ENCODE peak calls at places on chromosomes 2 and 18, in ten cellular contexts. M is NT2/D1; B is upper lobe of right lung; D is thoracic aorta; U is lower lobe of right lung; Z is CD8-positive, alpha-beta memory T cell; E is fibroblast of lung; H is adrenal gland; Q is A673; N is H1. K is an unnamed sample.

GRCh38 chr18:26652501-26652900 is 104.1 kb upstream of the KCTD1 start:
- DNase-seq in M (no peak), B (no peak), D (no peak), U (no peak), Z (no peak), E (no peak), H (no peak), Q (no peak), N (no peak), K (no peak)

GRCh38 chr2:215693269-215693998 is 257.6 kb upstream of the FN1 start:
- DNase-seq in M (peak; percentile 6), B (no peak), D (no peak), U (no peak), Z (no peak), E (peak; percentile 95), H (peak; percentile 43), Q (peak; percentile 45), N (no peak), K (peak; percentile 38)

GRCh38 chr2:238467772-238468171 is 41.0 kb downstream of the ASB1 start:
- DNase-seq in M (no peak), B (no peak), D (no peak), U (no peak), Z (no peak), E (no peak), H (no peak), Q (no peak), N (no peak), K (no peak)

GRCh38 chr2:43059183-43059897 is 167.1 kb downstream of the ZFP36L2 start:
- DNase-seq in M (no peak), B (peak; percentile 80), D (no peak), U (no peak), Z (peak; percentile 14), E (peak; percentile 99), H (peak; percentile 92), Q (peak; percentile 97), N (no peak), K (peak; percentile 79)

GRCh38 chr2:100476606-100477005 is 6.3 kb downstream of the NMS start:
- DNase-seq in M (no peak), B (no peak), D (no peak), U (no peak), Z (no peak), E (no peak), H (no peak), Q (no peak), N (no peak), K (no peak)

GRCh38 chr2:65532937-65533336 is 100.5 kb upstream of the SPRED2 start:
- DNase-seq in M (no peak), B (peak; percentile 74), D (no peak), U (peak; percentile 49), Z (no peak), E (no peak), H (peak; percentile 36), Q (no peak), N (no peak), K (no peak)

GRCh38 chr2:2719015-2719414 is 387.9 kb upstream of the MYT1L start:
- DNase-seq in M (no peak), B (no peak), D (no peak), U (no peak), Z (no peak), E (no peak), H (no peak), Q (peak; percentile 8), N (no peak), K (no peak)

GRCh38 chr2:237298323-237299118 is 115.4 kb downstream of the COL6A3 start:
- DNase-seq in M (no peak), B (peak; percentile 70), D (no peak), U (peak; percentile 62), Z (no peak), E (peak; percentile 96), H (no peak), Q (no peak), N (no peak), K (no peak)

GRCh38 chr2:96374211-96374951 is 38.8 kb downstream of the NCAPH start:
- DNase-seq in M (no peak), B (no peak), D (peak; percentile 72), U (no peak), Z (no peak), E (peak; percentile 28), H (peak; percentile 58), Q (peak; percentile 88), N (no peak), K (no peak)

GRCh38 chr2:545711-546650 is 131.2 kb downstream of the TMEM18 start:
- DNase-seq in M (no peak), B (no peak), D (no peak), U (no peak), Z (no peak), E (no peak), H (no peak), Q (no peak), N (no peak), K (no peak)

GRCh38 chr2:100703213-100703612 is 116.7 kb upstream of the NPAS2 start:
- DNase-seq in M (no peak), B (no peak), D (no peak), U (no peak), Z (no peak), E (no peak), H (no peak), Q (no peak), N (peak; percentile 11), K (no peak)

GRCh38 chr2:141417246-141417797 is 713.5 kb downstream of the LRP1B start:
- DNase-seq in M (no peak), B (no peak), D (no peak), U (no peak), Z (no peak), E (no peak), H (no peak), Q (no peak), N (no peak), K (no peak)

GRCh38 chr2:60047944-60048525 is 505.4 kb downstream of the BCL11A start:
- DNase-seq in M (no peak), B (no peak), D (no peak), U (no peak), Z (no peak), E (no peak), H (peak; percentile 12), Q (no peak), N (no peak), K (no peak)

DNA sequence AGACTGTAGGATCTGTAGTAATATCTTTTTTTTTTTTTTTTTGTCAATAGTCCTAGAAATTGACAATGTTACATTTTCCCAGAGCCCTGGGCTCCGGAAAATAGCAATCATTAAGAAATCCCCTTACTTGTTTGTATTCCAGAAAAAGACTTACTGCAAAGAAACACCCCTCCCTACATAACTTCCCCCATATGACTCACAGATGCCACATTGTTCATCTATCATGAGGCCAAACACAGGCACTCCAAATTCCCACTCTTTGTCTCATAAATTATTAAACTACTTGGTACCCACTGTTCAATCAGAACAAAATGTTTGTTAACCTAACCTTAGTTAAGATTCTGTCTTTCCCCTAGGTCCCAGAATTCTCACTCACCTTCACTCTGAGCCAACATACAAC is 53.5 kb downstream of the TEX51 start:
- DNase-seq in M (no peak), B (no peak), D (no peak), U (no peak), Z (no peak), E (no peak), H (no peak), Q (no peak), N (no peak), K (no peak)
- H3K27me3 ChIP-seq in M (peaks cover under 1% of the 10 kb centered on the region), B (no peaks in the 10 kb centered on the region), D (no peaks in the 10 kb centered on the region), U (peaks cover 6% of the 10 kb centered on the region), Z (peaks cover 3% of the 10 kb centered on the region), E (peaks cover 3% of the 10 kb centered on the region), H (peaks cover 7% of the 10 kb centered on the region), Q (peaks cover 28% of the 10 kb centered on the region), N (peaks cover 6% of the 10 kb centered on the region), K (no peaks in the 10 kb centered on the region)

GRCh38 chr2:66579494-66579893 is 144.6 kb downstream of the MEIS1 start:
- DNase-seq in M (no peak), B (no peak), D (no peak), U (no peak), Z (no peak), E (no peak), H (no peak), Q (no peak), N (no peak), K (no peak)
- H3K4me1 ChIP-seq in M (no peaks in the 10 kb centered on the region), B (peaks cover 22% of the 10 kb centered on the region), D (peaks cover 42% of the 10 kb centered on the region), U (peaks cover 24% of the 10 kb centered on the region), Z (no peaks in the 10 kb centered on the region), E (peaks cover 11% of the 10 kb centered on the region), H (peaks cover 12% of the 10 kb centered on the region), Q (peaks cover 65% of the 10 kb centered on the region), N (peaks cover 8% of the 10 kb centered on the region), K (peaks cover 5% of the 10 kb centered on the region)

DNA sequence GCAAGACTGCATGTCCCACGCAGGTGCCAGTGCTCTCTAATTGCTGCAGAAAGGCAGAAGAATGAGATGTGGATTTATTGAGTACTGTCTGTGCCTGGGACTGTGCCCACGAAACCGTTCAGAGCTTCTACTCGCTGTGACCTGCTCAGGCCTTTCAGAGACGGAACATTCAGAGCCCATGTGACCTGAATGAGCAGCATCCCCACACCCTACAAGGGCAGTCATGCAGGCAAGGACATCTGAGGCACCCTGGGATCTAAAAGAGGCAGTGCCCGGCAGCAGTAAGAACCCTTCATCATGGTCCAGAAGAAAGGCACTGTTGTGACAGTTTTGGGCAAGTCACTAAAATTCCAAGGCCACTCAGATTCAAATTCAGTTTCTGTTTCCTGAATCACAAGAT is 15.9 kb downstream of the COL4A3 start:
- DNase-seq in M (no peak), B (no peak), D (no peak), U (no peak), Z (no peak), E (no peak), H (peak; percentile 90), Q (no peak), N (no peak), K (peak; percentile 25)
- H3K27me3 ChIP-seq in M (no peaks in the 10 kb centered on the region), B (no peaks in the 10 kb centered on the region), D (no peaks in the 10 kb centered on the region), U (no peaks in the 10 kb centered on the region), Z (no peaks in the 10 kb centered on the region), E (no peaks in the 10 kb centered on the region), H (no peaks in the 10 kb centered on the region), Q (no peaks in the 10 kb centered on the region), N (no peaks in the 10 kb centered on the region), K (no peaks in the 10 kb centered on the region)

DNA sequence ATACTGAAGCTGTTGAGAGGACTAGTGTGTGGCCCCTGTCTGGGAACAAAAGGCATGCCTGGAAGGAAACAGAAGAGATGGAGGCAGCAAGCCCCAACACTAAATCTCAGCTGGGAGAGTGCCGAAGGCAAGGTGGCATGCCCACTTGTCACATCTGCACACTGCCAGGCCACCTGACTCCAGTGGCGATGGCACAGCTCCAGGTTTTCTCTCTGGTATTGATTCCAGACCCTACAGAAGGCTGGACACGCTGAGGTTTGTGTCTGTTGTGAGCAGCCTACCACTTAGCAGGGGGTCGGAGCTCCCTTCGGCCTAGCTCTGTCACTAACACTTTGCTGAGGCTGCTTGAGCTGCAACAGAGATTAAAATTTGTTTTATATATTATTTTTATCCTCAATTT is 307.3 kb downstream of the TDRD15 start:
- DNase-seq in M (no peak), B (no peak), D (no peak), U (no peak), Z (no peak), E (no peak), H (no peak), Q (no peak), N (no peak), K (no peak)
- H3K4me1 ChIP-seq in M (no peaks in the 10 kb centered on the region), B (no peaks in the 10 kb centered on the region), D (no peaks in the 10 kb centered on the region), U (no peaks in the 10 kb centered on the region), Z (no peaks in the 10 kb centered on the region), E (no peaks in the 10 kb centered on the region), H (no peaks in the 10 kb centered on the region), Q (no peaks in the 10 kb centered on the region), N (no peaks in the 10 kb centered on the region), K (no peaks in the 10 kb centered on the region)

GRCh38 chr2:20451761-20452499 is 5.1 kb downstream of the RHOB start:
- DNase-seq in M (no peak), B (no peak), D (no peak), U (no peak), Z (no peak), E (no peak), H (peak; percentile 25), Q (no peak), N (no peak), K (no peak)
- H3K27me3 ChIP-seq in M (peaks cover 15% of the 10 kb centered on the region), B (no peaks in the 10 kb centered on the region), D (no peaks in the 10 kb centered on the region), U (no peaks in the 10 kb centered on the region), Z (no peaks in the 10 kb centered on the region), E (no peaks in the 10 kb centered on the region), H (no peaks in the 10 kb centered on the region), Q (no peaks in the 10 kb centered on the region), N (peaks cover 32% of the 10 kb centered on the region), K (no peaks in the 10 kb centered on the region)

GRCh38 chr18:55748227-55748738 is 160.3 kb upstream of the TCF4 start:
- DNase-seq in M (no peak), B (no peak), D (no peak), U (no peak), Z (no peak), E (peak; percentile 20), H (no peak), Q (no peak), N (no peak), K (no peak)
- H3K4me1 ChIP-seq in M (no peaks in the 10 kb centered on the region), B (no peaks in the 10 kb centered on the region), D (no peaks in the 10 kb centered on the region), U (no peaks in the 10 kb centered on the region), Z (no peaks in the 10 kb centered on the region), E (no peaks in the 10 kb centered on the region), H (no peaks in the 10 kb centered on the region), Q (no peaks in the 10 kb centered on the region), N (no peaks in the 10 kb centered on the region), K (no peaks in the 10 kb centered on the region)

K was measured in ovary.